ENCODE peak calls at places on chromosome 17, in eight cellular contexts. N, Z, I, T, D, W, A and V are unnamed samples.

GRCh38 chr17:64328036-64328874 is 62.4 kb downstream of the PECAM1 start:
- DNase-seq in N (no peak), W (no peak), D (no peak), I (no peak), T (no peak), Z (no peak), A (no peak), V (no peak)

GRCh38 chr17:47265983-47266541 is 12.4 kb downstream of the ITGB3 start:
- DNase-seq in N (no peak), D (no peak), W (no peak), A (peak), I (peak), T (peak), Z (peak), V (peak)

GRCh38 chr17:29929006-29929543 is 953 bp downstream of the SSH2 start:
- DNase-seq in N (no peak), A (peak), D (peak), Z (peak), I (peak), T (no peak), W (peak), V (no peak)

GRCh38 chr17:76811028-76811427 is 57.2 kb upstream of the MGAT5B start:
- DNase-seq in W (no peak), D (no peak), Z (no peak), T (no peak), I (no peak), A (no peak), N (no peak), V (no peak)

GRCh38 chr17:31808521-31808920 is 50.5 kb downstream of the COPRS start:
- DNase-seq in I (no peak), N (no peak), A (peak), D (no peak), Z (no peak), W (no peak), T (no peak), V (no peak)

GRCh38 chr17:32161506-32162365 is 19.4 kb downstream of the RHOT1 start:
- DNase-seq in Z (peak), A (no peak), D (no peak), I (peak), W (no peak), T (peak), N (no peak), V (no peak)

GRCh38 chr17:48052956-48053757 is 5.0 kb downstream of the NFE2L1 start:
- DNase-seq in A (no peak), Z (peak), T (peak), W (no peak), I (peak), N (no peak), D (no peak), V (peak)

GRCh38 chr17:73786286-73786743 is 142.1 kb upstream of the SDK2 start:
- DNase-seq in D (no peak), T (no peak), N (no peak), Z (no peak), A (no peak), W (peak), I (peak), V (no peak)

GRCh38 chr17:64067642-64068041 is 47.2 kb upstream of the ICAM2 start:
- DNase-seq in D (no peak), T (peak), I (no peak), W (no peak), Z (no peak), N (no peak), A (no peak), V (no peak)

GRCh38 chr17:7842380-7842949 is 8.4 kb downstream of the KDM6B start:
- DNase-seq in W (no peak), I (peak), N (peak), Z (peak), A (peak), D (peak), T (peak), V (peak)

GRCh38 chr17:58487589-58488427 is at the start of gene HSF5:
- DNase-seq in N (no peak), I (peak), D (peak), Z (no peak), T (no peak), A (no peak), W (no peak), V (no peak)

GRCh38 chr17:35730400-35731005 is 936 bp upstream of the RASL10B start:
- DNase-seq in N (no peak), T (no peak), W (no peak), A (no peak), I (no peak), D (no peak), Z (peak), V (no peak)

GRCh38 chr17:57939797-57940196 is 15.4 kb downstream of the CUEDC1 start:
- DNase-seq in I (peak), N (no peak), Z (no peak), T (no peak), D (no peak), W (no peak), A (no peak), V (no peak)

GRCh38 chr17:81517009-81517338 is 4.4 kb upstream of the ACTG1 start:
- DNase-seq in Z (no peak), N (no peak), D (no peak), T (no peak), A (no peak), I (no peak), W (no peak), V (no peak)

GRCh38 chr17:63189082-63189481 is 223.0 kb downstream of the TANC2 start:
- DNase-seq in I (no peak), N (no peak), D (no peak), A (no peak), Z (peak), T (peak), W (no peak), V (no peak)

GRCh38 chr17:77959926-77960521 is 1.5 kb downstream of the TNRC6C start:
- DNase-seq in T (peak), I (no peak), A (no peak), W (peak), N (no peak), D (peak), Z (no peak), V (no peak)

GRCh38 chr17:41801374-41802062 is 10.2 kb downstream of the P3H4 start:
- DNase-seq in A (peak), I (peak), T (peak), N (no peak), D (peak), W (peak), Z (peak), V (peak)

GRCh38 chr17:67488161-67488560 is 111.1 kb downstream of the PITPNC1 start:
- DNase-seq in A (peak), W (no peak), Z (peak), T (no peak), D (no peak), N (no peak), I (no peak), V (no peak)

GRCh38 chr17:48528153-48528912 is 2.5 kb downstream of the HOXB1 start:
- DNase-seq in A (no peak), N (no peak), D (no peak), Z (no peak), W (no peak), T (no peak), I (no peak), V (no peak)

GRCh38 chr17:3603119-3603869 is 5.9 kb downstream of the TRPV1 start:
- DNase-seq in W (no peak), T (peak), A (peak), N (peak), Z (peak), I (no peak), D (no peak), V (no peak)

GRCh38 chr17:63185420-63185819 is 219.4 kb downstream of the TANC2 start:
- DNase-seq in D (no peak), N (no peak), T (no peak), Z (peak), A (no peak), W (no peak), I (no peak), V (no peak)

GRCh38 chr17:7014995-7015586 is 2.7 kb downstream of the RNASEK start:
- DNase-seq in D (peak), A (peak), N (no peak), Z (peak), W (no peak), T (peak), I (peak), V (no peak)

GRCh38 chr17:41800601-41801373 is 11.0 kb downstream of the P3H4 start:
- DNase-seq in W (no peak), A (peak), I (peak), D (peak), N (peak), Z (peak), T (no peak), V (no peak)

GRCh38 chr17:20310481-20310880 is 156.9 kb downstream of the LGALS9B start:
- DNase-seq in D (no peak), A (no peak), N (no peak), W (no peak), I (no peak), Z (no peak), T (no peak), V (no peak)

GRCh38 chr17:33671493-33671892 is 378.4 kb upstream of the ASIC2 start:
- DNase-seq in A (no peak), Z (no peak), D (no peak), N (no peak), W (no peak), T (no peak), I (no peak), V (no peak)

GRCh38 chr17:33667052-33667509 is 374.0 kb upstream of the ASIC2 start:
- DNase-seq in T (no peak), A (peak), D (peak), I (no peak), W (no peak), Z (no peak), N (no peak), V (no peak)

GRCh38 chr17:33664116-33664840 is 371.2 kb upstream of the ASIC2 start:
- DNase-seq in N (no peak), I (no peak), W (no peak), D (no peak), Z (no peak), A (peak), T (no peak), V (no peak)

GRCh38 chr17:33668516-33668915 is 375.4 kb upstream of the ASIC2 start:
- DNase-seq in A (no peak), D (no peak), Z (no peak), I (no peak), N (no peak), W (no peak), T (no peak), V (no peak)

DNA sequence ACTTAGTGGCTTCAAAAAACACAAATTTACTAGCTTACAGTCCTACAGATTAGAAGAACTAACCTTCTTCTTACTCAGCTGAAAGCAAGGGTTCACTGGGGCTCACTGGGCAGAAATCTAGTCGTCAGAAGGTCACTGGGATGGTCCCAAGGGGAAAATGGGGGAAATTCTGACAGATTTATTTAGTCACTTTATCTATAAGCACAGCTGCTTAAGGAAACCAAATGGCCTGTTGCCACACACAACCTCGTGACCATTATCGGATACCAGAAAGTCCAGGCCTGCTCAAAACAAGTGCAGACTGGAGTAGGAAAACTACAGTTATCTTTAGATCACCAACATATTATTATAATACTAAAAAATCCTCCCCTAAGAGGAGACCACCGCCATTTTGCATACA is 374.6 kb upstream of the ASIC2 start:
- DNase-seq in N (no peak), I (no peak), T (no peak), A (no peak), W (no peak), Z (no peak), D (no peak), V (no peak)
- H3K27ac ChIP-seq in N (no peak), I (no peak), T (no peak), A (no peak), W (no peak), Z (no peak), D (no peak), V (no peak)

DNA sequence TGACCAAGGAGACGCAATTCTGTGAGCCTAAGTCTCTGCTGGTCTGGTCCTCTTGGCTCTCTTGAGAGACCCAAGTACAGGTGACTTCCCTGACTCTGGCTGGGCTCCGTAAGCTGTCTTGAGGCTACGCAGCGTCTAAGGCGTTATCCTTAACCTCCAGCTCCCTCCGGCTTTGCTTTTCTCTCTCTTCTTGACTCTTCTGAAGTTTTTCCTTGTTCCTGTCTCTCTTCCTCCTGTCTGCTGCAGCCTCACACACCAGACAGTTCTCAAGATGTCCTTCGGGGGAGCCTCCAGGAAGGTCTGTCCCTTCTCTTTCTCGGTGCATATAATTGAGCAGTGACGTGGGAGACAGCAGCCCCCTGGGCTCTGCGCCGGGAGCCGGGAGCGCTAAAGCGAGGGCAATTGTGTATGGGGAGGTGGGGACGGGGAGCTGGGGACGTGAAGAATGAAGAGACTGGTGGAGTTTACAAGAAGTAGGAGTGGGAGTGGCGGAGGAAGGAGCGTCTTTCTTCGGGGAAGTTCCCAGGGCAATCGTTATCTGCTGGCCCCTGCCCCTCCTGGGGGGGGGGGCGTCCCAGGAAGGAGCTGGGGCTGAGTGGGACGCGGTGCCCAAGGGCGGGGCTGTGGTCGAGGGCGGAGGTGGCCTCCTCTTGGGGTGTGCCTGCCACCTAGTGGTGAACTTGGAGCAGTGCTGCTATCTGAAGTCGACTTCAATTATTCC is 6.9 kb upstream of the PIRT start:
- DNase-seq in Z (peak), N (no peak), D (peak), I (peak), W (peak), A (peak), T (peak), V (peak)
- H3K27ac ChIP-seq in Z (no peak), N (no peak), D (no peak), I (peak), W (no peak), A (no peak), T (no peak), V (no peak)

DNA sequence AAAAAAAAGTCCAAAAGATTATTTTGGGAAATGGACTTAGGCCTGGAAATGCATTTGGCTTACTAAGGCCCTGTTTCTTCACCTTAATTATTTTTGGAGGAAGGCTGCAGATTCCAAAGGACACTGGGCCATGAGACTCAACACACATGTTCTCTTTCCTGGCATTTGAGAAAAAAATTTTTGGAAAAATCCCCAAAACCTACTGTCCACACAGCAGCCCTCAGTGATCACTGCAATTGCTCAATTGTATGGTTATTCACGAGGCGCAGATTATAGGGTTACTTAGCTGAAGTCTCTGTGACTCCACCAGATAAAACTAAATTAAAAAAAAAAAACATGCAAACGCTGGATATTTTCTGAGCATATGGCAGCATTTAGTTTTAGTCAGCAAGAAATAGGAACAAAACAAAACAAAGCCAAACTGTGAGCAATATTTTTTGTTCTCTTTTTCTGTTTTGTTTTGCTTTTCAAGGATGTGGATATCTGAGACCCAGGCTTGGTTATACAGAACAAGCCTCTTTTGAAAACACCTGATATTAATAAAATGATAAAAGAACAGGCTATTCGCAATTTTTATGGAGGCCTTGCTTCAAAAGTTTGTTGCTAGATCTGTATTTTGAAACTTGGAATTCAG is 83.8 kb upstream of the FAM20A start:
- DNase-seq in Z (peak), A (no peak), W (no peak), I (no peak), D (no peak), T (no peak), N (no peak), V (no peak)
- H3K27ac ChIP-seq in Z (peak), A (no peak), W (no peak), I (peak), D (no peak), T (no peak), N (no peak), V (peak)

GRCh38 chr17:50183439-50184001 is 17.7 kb downstream of the SGCA start:
- DNase-seq in T (peak), I (no peak), W (no peak), N (no peak), Z (peak), A (no peak), D (peak), V (no peak)

GRCh38 chr17:50184057-50184456 is 17.4 kb downstream of the COL1A1 start:
- DNase-seq in W (no peak), T (peak), N (no peak), A (no peak), D (peak), Z (peak), I (no peak), V (no peak)

GRCh38 chr17:50182783-50183438 is 17.1 kb downstream of the SGCA start:
- DNase-seq in D (peak), N (no peak), T (peak), I (no peak), W (no peak), A (no peak), Z (peak), V (no peak)

GRCh38 chr17:50185724-50186545 is 15.5 kb downstream of the COL1A1 start:
- DNase-seq in A (no peak), W (no peak), I (no peak), N (no peak), D (no peak), Z (peak), T (peak), V (no peak)

GRCh38 chr17:50184611-50185398 is 16.6 kb downstream of the COL1A1 start:
- DNase-seq in D (no peak), I (peak), W (no peak), N (no peak), Z (peak), A (peak), T (peak), V (peak)
- H3K27ac ChIP-seq in D (no peak), I (peak), W (no peak), N (no peak), Z (peak), A (peak), T (peak), V (peak)